ENCODE peak calls at places on chromosome 10, in nine cellular contexts. One of them, this sample, is unnamed.

GRCh38 chr10:22319559-22320558 is 1.0 kb upstream of the BMI1 start:
- DNase-seq in transverse colon: no peak
- DNase-seq in WERI-Rb-1: no peak
- DNase-seq in PC-3: peak; percentile 57
- DNase-seq in sigmoid colon: no peak
- DNase-seq in IMR-90: no peak
- DNase-seq in CD8-positive, alpha-beta memory T cell: no peak
- DNase-seq in brain microvascular endothelial cell: no peak
- DNase-seq in H1: no peak
- DNase-seq in this sample: no peak

GRCh38 chr10:51341216-51341615 is 266.9 kb downstream of the PRKG1 start:
- DNase-seq in transverse colon: no peak
- DNase-seq in WERI-Rb-1: no peak
- DNase-seq in PC-3: peak; percentile 91
- DNase-seq in sigmoid colon: no peak
- DNase-seq in IMR-90: no peak
- DNase-seq in CD8-positive, alpha-beta memory T cell: peak; percentile 5
- DNase-seq in brain microvascular endothelial cell: peak; percentile 41
- DNase-seq in H1: no peak
- DNase-seq in this sample: peak; percentile 20

GRCh38 chr10:9243861-9244515 is 1189.5 kb downstream of the GATA3 start:
- DNase-seq in transverse colon: no peak
- DNase-seq in WERI-Rb-1: peak; percentile 5
- DNase-seq in PC-3: no peak
- DNase-seq in sigmoid colon: no peak
- DNase-seq in IMR-90: no peak
- DNase-seq in CD8-positive, alpha-beta memory T cell: no peak
- DNase-seq in brain microvascular endothelial cell: no peak
- DNase-seq in H1: no peak
- DNase-seq in this sample: no peak

GRCh38 chr10:105844653-105845052 is 1203.6 kb downstream of the SORCS3 start:
- DNase-seq in transverse colon: no peak
- DNase-seq in WERI-Rb-1: no peak
- DNase-seq in PC-3: no peak
- DNase-seq in sigmoid colon: no peak
- DNase-seq in IMR-90: no peak
- DNase-seq in CD8-positive, alpha-beta memory T cell: no peak
- DNase-seq in brain microvascular endothelial cell: no peak
- DNase-seq in H1: no peak
- DNase-seq in this sample: no peak

GRCh38 chr10:118918689-118919088 is 110.8 kb upstream of the NANOS1 start:
- DNase-seq in transverse colon: no peak
- DNase-seq in WERI-Rb-1: no peak
- DNase-seq in PC-3: peak; percentile 46
- DNase-seq in sigmoid colon: no peak
- DNase-seq in IMR-90: no peak
- DNase-seq in CD8-positive, alpha-beta memory T cell: no peak
- DNase-seq in brain microvascular endothelial cell: no peak
- DNase-seq in H1: no peak
- DNase-seq in this sample: no peak

GRCh38 chr10:73867126-73867807 is 7.1 kb downstream of the CAMK2G start:
- DNase-seq in transverse colon: no peak
- DNase-seq in WERI-Rb-1: peak; percentile 70
- DNase-seq in PC-3: no peak
- DNase-seq in sigmoid colon: peak; percentile 81
- DNase-seq in IMR-90: no peak
- DNase-seq in CD8-positive, alpha-beta memory T cell: no peak
- DNase-seq in brain microvascular endothelial cell: no peak
- DNase-seq in H1: no peak
- DNase-seq in this sample: no peak

GRCh38 chr10:46019541-46020343 is 10.7 kb downstream of the NCOA4 start:
- DNase-seq in transverse colon: peak; percentile 16
- DNase-seq in WERI-Rb-1: no peak
- DNase-seq in PC-3: no peak
- DNase-seq in sigmoid colon: no peak
- DNase-seq in IMR-90: no peak
- DNase-seq in CD8-positive, alpha-beta memory T cell: no peak
- DNase-seq in brain microvascular endothelial cell: no peak
- DNase-seq in H1: no peak
- DNase-seq in this sample: no peak

GRCh38 chr10:59006511-59007306 is 169.7 kb upstream of the PHYHIPL start:
- DNase-seq in transverse colon: no peak
- DNase-seq in WERI-Rb-1: no peak
- DNase-seq in PC-3: peak; percentile 37
- DNase-seq in sigmoid colon: no peak
- DNase-seq in IMR-90: peak; percentile 48
- DNase-seq in CD8-positive, alpha-beta memory T cell: no peak
- DNase-seq in brain microvascular endothelial cell: peak; percentile 71
- DNase-seq in H1: no peak
- DNase-seq in this sample: peak; percentile 31

GRCh38 chr10:3499120-3499519 is 285.9 kb downstream of the KLF6 start:
- DNase-seq in transverse colon: no peak
- DNase-seq in WERI-Rb-1: no peak
- DNase-seq in PC-3: peak; percentile 59
- DNase-seq in sigmoid colon: no peak
- DNase-seq in IMR-90: peak; percentile 64
- DNase-seq in CD8-positive, alpha-beta memory T cell: no peak
- DNase-seq in brain microvascular endothelial cell: no peak
- DNase-seq in H1: no peak
- DNase-seq in this sample: no peak

GRCh38 chr10:117241541-117242462 is 888 bp downstream of the SLC18A2 start:
- DNase-seq in transverse colon: no peak
- DNase-seq in WERI-Rb-1: no peak
- DNase-seq in PC-3: no peak
- DNase-seq in sigmoid colon: no peak
- DNase-seq in IMR-90: no peak
- DNase-seq in CD8-positive, alpha-beta memory T cell: no peak
- DNase-seq in brain microvascular endothelial cell: no peak
- DNase-seq in H1: no peak
- DNase-seq in this sample: no peak

GRCh38 chr10:49741108-49741995 is 20.8 kb downstream of the OGDHL start:
- DNase-seq in transverse colon: no peak
- DNase-seq in WERI-Rb-1: no peak
- DNase-seq in PC-3: peak; percentile 29
- DNase-seq in sigmoid colon: no peak
- DNase-seq in IMR-90: no peak
- DNase-seq in CD8-positive, alpha-beta memory T cell: no peak
- DNase-seq in brain microvascular endothelial cell: no peak
- DNase-seq in H1: no peak
- DNase-seq in this sample: no peak

GRCh38 chr10:42419789-42420188 is 218.6 kb downstream of the ZNF33B start:
- DNase-seq in transverse colon: no peak
- DNase-seq in WERI-Rb-1: no peak
- DNase-seq in PC-3: no peak
- DNase-seq in sigmoid colon: no peak
- DNase-seq in IMR-90: no peak
- DNase-seq in CD8-positive, alpha-beta memory T cell: no peak
- DNase-seq in brain microvascular endothelial cell: no peak
- DNase-seq in H1: no peak
- DNase-seq in this sample: no peak

GRCh38 chr10:63156236-63156635 is 23.1 kb downstream of the NRBF2 start:
- DNase-seq in transverse colon: no peak
- DNase-seq in WERI-Rb-1: no peak
- DNase-seq in PC-3: no peak
- DNase-seq in sigmoid colon: no peak
- DNase-seq in IMR-90: no peak
- DNase-seq in CD8-positive, alpha-beta memory T cell: no peak
- DNase-seq in brain microvascular endothelial cell: no peak
- DNase-seq in H1: no peak
- DNase-seq in this sample: no peak

GRCh38 chr10:59181668-59182067 is 5.2 kb downstream of the PHYHIPL start:
- DNase-seq in transverse colon: no peak
- DNase-seq in WERI-Rb-1: peak; percentile 19
- DNase-seq in PC-3: peak; percentile 80
- DNase-seq in sigmoid colon: no peak
- DNase-seq in IMR-90: peak; percentile 43
- DNase-seq in CD8-positive, alpha-beta memory T cell: no peak
- DNase-seq in brain microvascular endothelial cell: peak; percentile 65
- DNase-seq in H1: no peak
- DNase-seq in this sample: no peak

GRCh38 chr10:129764901-129765663 is 199.0 kb downstream of the EBF3 start:
- DNase-seq in transverse colon: peak; percentile 1
- DNase-seq in WERI-Rb-1: no peak
- DNase-seq in PC-3: no peak
- DNase-seq in sigmoid colon: peak; percentile 33
- DNase-seq in IMR-90: no peak
- DNase-seq in CD8-positive, alpha-beta memory T cell: no peak
- DNase-seq in brain microvascular endothelial cell: no peak
- DNase-seq in H1: no peak
- DNase-seq in this sample: no peak

GRCh38 chr10:123743441-123744225 is 77.5 kb downstream of the GPR26 start:
- DNase-seq in transverse colon: no peak
- DNase-seq in WERI-Rb-1: no peak
- DNase-seq in PC-3: peak; percentile 13
- DNase-seq in sigmoid colon: no peak
- DNase-seq in IMR-90: no peak
- DNase-seq in CD8-positive, alpha-beta memory T cell: no peak
- DNase-seq in brain microvascular endothelial cell: no peak
- DNase-seq in H1: no peak
- DNase-seq in this sample: no peak
- H3K27ac ChIP-seq in transverse colon: no peak overlapping the region
- H3K27ac ChIP-seq in WERI-Rb-1: no peak overlapping the region
- H3K27ac ChIP-seq in PC-3: no peak overlapping the region
- H3K27ac ChIP-seq in sigmoid colon: peak overlapping the region; percentile 58
- H3K27ac ChIP-seq in IMR-90: no peak overlapping the region
- H3K27ac ChIP-seq in CD8-positive, alpha-beta memory T cell: no peak overlapping the region
- H3K27ac ChIP-seq in brain microvascular endothelial cell: no peak overlapping the region
- H3K27ac ChIP-seq in H1: no peak overlapping the region
- H3K27ac ChIP-seq in this sample: no peak overlapping the region

DNA sequence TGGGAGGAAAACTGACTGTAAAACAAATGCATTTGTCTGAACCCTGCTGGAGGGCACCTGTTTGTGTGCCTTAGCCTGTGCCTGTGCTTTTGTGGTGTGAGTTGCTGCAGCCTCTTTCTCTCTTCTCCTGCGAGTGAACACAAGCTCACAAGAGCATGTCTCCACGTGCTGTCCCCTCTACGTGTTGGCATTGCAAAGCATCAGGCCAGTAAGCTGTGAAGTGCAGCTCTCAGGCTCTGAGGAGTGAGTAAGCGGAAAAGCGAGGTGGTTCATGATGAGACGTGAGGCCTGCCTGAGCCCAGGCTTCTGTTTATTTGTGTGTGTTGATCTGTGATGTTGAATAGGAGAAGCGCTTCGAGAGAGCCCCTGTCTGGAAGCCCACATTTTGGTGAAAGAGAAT is 85.6 kb upstream of the PDCD4 start:
- DNase-seq in transverse colon: no peak
- DNase-seq in WERI-Rb-1: no peak
- DNase-seq in PC-3: no peak
- DNase-seq in sigmoid colon: no peak
- DNase-seq in IMR-90: peak; percentile 32
- DNase-seq in CD8-positive, alpha-beta memory T cell: no peak
- DNase-seq in brain microvascular endothelial cell: no peak
- DNase-seq in H1: no peak
- DNase-seq in this sample: no peak
- H3K27ac ChIP-seq in transverse colon: no peak overlapping the region
- H3K27ac ChIP-seq in WERI-Rb-1: no peak overlapping the region
- H3K27ac ChIP-seq in PC-3: no peak overlapping the region
- H3K27ac ChIP-seq in sigmoid colon: peak overlapping the region; percentile 54
- H3K27ac ChIP-seq in IMR-90: no peak overlapping the region
- H3K27ac ChIP-seq in CD8-positive, alpha-beta memory T cell: no peak overlapping the region
- H3K27ac ChIP-seq in brain microvascular endothelial cell: no peak overlapping the region
- H3K27ac ChIP-seq in H1: no peak overlapping the region
- H3K27ac ChIP-seq in this sample: no peak overlapping the region

GRCh38 chr10:103916901-103917300 is 1.1 kb downstream of the STN1 start:
- DNase-seq in transverse colon: no peak
- DNase-seq in WERI-Rb-1: no peak
- DNase-seq in PC-3: peak; percentile 49
- DNase-seq in sigmoid colon: no peak
- DNase-seq in IMR-90: no peak
- DNase-seq in CD8-positive, alpha-beta memory T cell: no peak
- DNase-seq in brain microvascular endothelial cell: no peak
- DNase-seq in H1: no peak
- DNase-seq in this sample: no peak

GRCh38 chr10:103917326-103918052 is 495 bp downstream of the STN1 start:
- DNase-seq in transverse colon: peak; percentile 61
- DNase-seq in WERI-Rb-1: peak; percentile 27
- DNase-seq in PC-3: no peak
- DNase-seq in sigmoid colon: peak; percentile 81
- DNase-seq in IMR-90: peak; percentile 46
- DNase-seq in CD8-positive, alpha-beta memory T cell: no peak
- DNase-seq in brain microvascular endothelial cell: peak; percentile 65
- DNase-seq in H1: no peak
- DNase-seq in this sample: no peak

GRCh38 chr10:103915794-103916193 is 2.2 kb downstream of the STN1 start:
- DNase-seq in transverse colon: peak; percentile 40
- DNase-seq in WERI-Rb-1: no peak
- DNase-seq in PC-3: peak; percentile 22
- DNase-seq in sigmoid colon: no peak
- DNase-seq in IMR-90: no peak
- DNase-seq in CD8-positive, alpha-beta memory T cell: peak; percentile 26
- DNase-seq in brain microvascular endothelial cell: no peak
- DNase-seq in H1: no peak
- DNase-seq in this sample: no peak

GRCh38 chr10:103918053-103918846 is at the start of gene STN1:
- DNase-seq in transverse colon: peak; percentile 98
- DNase-seq in WERI-Rb-1: peak; percentile 95
- DNase-seq in PC-3: peak; percentile 90
- DNase-seq in sigmoid colon: peak; percentile 99
- DNase-seq in IMR-90: peak; percentile 96
- DNase-seq in CD8-positive, alpha-beta memory T cell: peak; percentile 96
- DNase-seq in brain microvascular endothelial cell: peak; percentile 96
- DNase-seq in H1: peak; percentile 96
- DNase-seq in this sample: peak; percentile 79

GRCh38 chr10:103916254-103916653 is 1.7 kb downstream of the STN1 start:
- DNase-seq in transverse colon: no peak
- DNase-seq in WERI-Rb-1: no peak
- DNase-seq in PC-3: no peak
- DNase-seq in sigmoid colon: no peak
- DNase-seq in IMR-90: peak; percentile 10
- DNase-seq in CD8-positive, alpha-beta memory T cell: no peak
- DNase-seq in brain microvascular endothelial cell: no peak
- DNase-seq in H1: no peak
- DNase-seq in this sample: no peak
- H3K27ac ChIP-seq in transverse colon: peak overlapping the region; percentile 94
- H3K27ac ChIP-seq in WERI-Rb-1: no peak overlapping the region
- H3K27ac ChIP-seq in PC-3: peak overlapping the region; percentile 89
- H3K27ac ChIP-seq in sigmoid colon: peak overlapping the region; percentile 93
- H3K27ac ChIP-seq in IMR-90: no peak overlapping the region
- H3K27ac ChIP-seq in CD8-positive, alpha-beta memory T cell: peak overlapping the region; percentile 83
- H3K27ac ChIP-seq in brain microvascular endothelial cell: peak overlapping the region; percentile 34
- H3K27ac ChIP-seq in H1: no peak overlapping the region
- H3K27ac ChIP-seq in this sample: peak overlapping the region; percentile 88

DNA sequence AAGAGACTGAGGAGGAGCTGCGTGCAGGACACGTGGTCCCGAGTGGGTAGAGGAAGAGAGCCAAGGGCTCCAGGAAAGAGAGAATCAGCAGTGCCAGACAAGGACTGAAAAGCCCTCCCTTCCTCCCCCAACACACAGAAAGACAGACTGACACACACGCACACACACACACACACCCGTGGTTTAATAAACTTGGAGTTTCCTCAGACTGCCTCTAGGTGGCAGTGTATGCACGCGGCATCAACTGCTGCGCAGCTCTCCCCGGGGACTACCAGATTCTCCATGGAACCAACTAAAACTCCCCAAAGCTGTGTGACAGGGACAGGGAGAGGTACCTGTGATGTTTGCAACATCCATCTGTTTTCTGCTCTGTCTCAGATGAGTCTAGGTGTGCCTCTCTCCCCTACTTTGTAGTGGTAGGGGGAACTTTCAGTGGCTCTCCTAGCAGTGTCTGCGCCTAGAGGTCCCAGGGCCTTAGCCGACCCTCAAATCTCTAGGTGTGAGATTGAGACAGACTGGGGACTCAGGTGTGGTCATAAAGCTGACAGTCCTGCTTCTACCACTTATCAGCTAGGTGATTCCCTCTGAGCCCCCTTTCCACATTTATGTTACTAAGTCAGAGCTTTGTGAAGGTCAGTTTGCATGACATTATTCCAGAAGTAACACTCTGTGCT is 9.3 kb upstream of the TSPAN14 start:
- DNase-seq in transverse colon: peak; percentile 63
- DNase-seq in WERI-Rb-1: peak; percentile 63
- DNase-seq in PC-3: no peak
- DNase-seq in sigmoid colon: peak; percentile 79
- DNase-seq in IMR-90: peak; percentile 74
- DNase-seq in CD8-positive, alpha-beta memory T cell: peak; percentile 44
- DNase-seq in brain microvascular endothelial cell: peak; percentile 56
- DNase-seq in H1: no peak
- DNase-seq in this sample: no peak
- H3K27ac ChIP-seq in transverse colon: no peak overlapping the region
- H3K27ac ChIP-seq in WERI-Rb-1: no peak overlapping the region
- H3K27ac ChIP-seq in PC-3: no peak overlapping the region
- H3K27ac ChIP-seq in sigmoid colon: no peak overlapping the region
- H3K27ac ChIP-seq in IMR-90: no peak overlapping the region
- H3K27ac ChIP-seq in CD8-positive, alpha-beta memory T cell: no peak overlapping the region
- H3K27ac ChIP-seq in brain microvascular endothelial cell: no peak overlapping the region
- H3K27ac ChIP-seq in H1: no peak overlapping the region
- H3K27ac ChIP-seq in this sample: no peak overlapping the region